ENCODE peak calls at places on chromosomes 7 and 10, in ten cellular contexts. V is transverse colon, Z is GM12865, N is NB4, W is SK-N-SH, Q is left ventricle myocardium inferior, U is coronary artery, M is K562, R is PC-3, L is stomach. S is an unnamed sample.

GRCh38 chr7:92631067-92631829 is 41.1 kb upstream of the FAM133B start:
- DNase-seq in V (no peak), Z (peak; percentile 72), N (peak; percentile 17), W (no peak), Q (no peak), U (no peak), M (peak; percentile 25), R (no peak), L (no peak), S (no peak)

GRCh38 chr7:54252256-54253035 is 289.7 kb upstream of the VSTM2A start:
- DNase-seq in V (no peak), Z (no peak), N (no peak), W (no peak), Q (no peak), U (no peak), M (no peak), R (peak; percentile 51), L (no peak), S (no peak)

GRCh38 chr7:136056827-136057226 is 79.7 kb upstream of the MTPN start:
- DNase-seq in V (no peak), Z (no peak), N (no peak), W (no peak), Q (no peak), U (no peak), M (no peak), R (no peak), L (no peak), S (no peak)

GRCh38 chr7:132122901-132123300 is 453.4 kb downstream of the PLXNA4 start:
- DNase-seq in V (no peak), Z (no peak), N (no peak), W (no peak), Q (no peak), U (no peak), M (no peak), R (no peak), L (no peak), S (no peak)

GRCh38 chr10:70737977-70738376 is 47.2 kb downstream of the TBATA start:
- DNase-seq in V (no peak), Z (no peak), N (no peak), W (no peak), Q (no peak), U (no peak), M (no peak), R (no peak), L (no peak), S (no peak)

GRCh38 chr10:85515316-85515715 is 851.3 kb downstream of the GRID1 start:
- DNase-seq in V (no peak), Z (no peak), N (no peak), W (no peak), Q (no peak), U (no peak), M (no peak), R (no peak), L (no peak), S (no peak)

GRCh38 chr10:131200856-131201470 is 110.6 kb downstream of the TCERG1L start:
- DNase-seq in V (no peak), Z (no peak), N (no peak), W (no peak), Q (no peak), U (peak; percentile 47), M (no peak), R (no peak), L (peak; percentile 17), S (no peak)

GRCh38 chr7:135855836-135856235 is 107.2 kb upstream of the FAM180A start:
- DNase-seq in V (no peak), Z (peak; percentile 22), N (no peak), W (no peak), Q (no peak), U (no peak), M (no peak), R (peak; percentile 33), L (no peak), S (no peak)

GRCh38 chr10:124745257-124745656 is 1.1 kb upstream of the FAM53B start:
- DNase-seq in V (no peak), Z (no peak), N (no peak), W (no peak), Q (no peak), U (no peak), M (no peak), R (no peak), L (no peak), S (no peak)

GRCh38 chr7:158244430-158244829 is 343.2 kb downstream of the PTPRN2 start:
- DNase-seq in V (no peak), Z (no peak), N (no peak), W (no peak), Q (no peak), U (no peak), M (no peak), R (no peak), L (no peak), S (no peak)

GRCh38 chr7:151316896-151317295 is 24.7 kb upstream of the NUB1 start:
- DNase-seq in V (no peak), Z (no peak), N (no peak), W (no peak), Q (no peak), U (peak; percentile 54), M (no peak), R (no peak), L (no peak), S (no peak)

GRCh38 chr10:65320256-65321026 is 1605.4 kb upstream of the LRRTM3 start:
- DNase-seq in V (no peak), Z (no peak), N (no peak), W (no peak), Q (no peak), U (no peak), M (no peak), R (no peak), L (no peak), S (no peak)
- TF ChIP-seq CTCF in V (no peak), Z (no peak), N (no peak), W (no peak), Q (no peak), U (no peak), M (no peak), R (no peak), L (no peak), S (no peak)

GRCh38 chr7:70587739-70588138 is 544.2 kb upstream of the GALNT17 start:
- DNase-seq in V (peak; percentile 35), Z (no peak), N (no peak), W (no peak), Q (no peak), U (no peak), M (no peak), R (no peak), L (no peak), S (no peak)

GRCh38 chr7:70582921-70583895 is 548.7 kb upstream of the GALNT17 start:
- DNase-seq in V (no peak), Z (no peak), N (no peak), W (peak; percentile 67), Q (no peak), U (no peak), M (no peak), R (no peak), L (no peak), S (no peak)

GRCh38 chr7:70586822-70587221 is 545.1 kb upstream of the GALNT17 start:
- DNase-seq in V (no peak), Z (no peak), N (no peak), W (no peak), Q (no peak), U (no peak), M (no peak), R (no peak), L (no peak), S (no peak)

GRCh38 chr7:70583965-70584883 is 547.7 kb upstream of the GALNT17 start:
- DNase-seq in V (no peak), Z (no peak), N (no peak), W (peak; percentile 70), Q (no peak), U (no peak), M (peak; percentile 24), R (no peak), L (peak; percentile 38), S (no peak)

GRCh38 chr7:70585071-70585470 is 546.9 kb upstream of the GALNT17 start:
- DNase-seq in V (no peak), Z (peak; percentile 13), N (no peak), W (peak; percentile 66), Q (no peak), U (no peak), M (peak; percentile 18), R (no peak), L (no peak), S (no peak)
- TF ChIP-seq CTCF in V (no peak), Z (no peak), N (no peak), W (peak; percentile 29), Q (no peak), U (no peak), M (peak; percentile 29), R (no peak), L (no peak), S (no peak)

GRCh38 chr10:97280783-97281182 is 11.7 kb downstream of the ARHGAP19 start:
- DNase-seq in V (no peak), Z (no peak), N (no peak), W (no peak), Q (no peak), U (no peak), M (no peak), R (no peak), L (no peak), S (no peak)

GRCh38 chr10:97277551-97277950 is 14.9 kb downstream of the ARHGAP19 start:
- DNase-seq in V (no peak), Z (peak; percentile 8), N (no peak), W (no peak), Q (no peak), U (no peak), M (no peak), R (no peak), L (no peak), S (no peak)

GRCh38 chr10:97279121-97279815 is 13.2 kb downstream of the ARHGAP19 start:
- DNase-seq in V (peak; percentile 27), Z (no peak), N (peak; percentile 91), W (no peak), Q (no peak), U (no peak), M (no peak), R (peak; percentile 6), L (no peak), S (no peak)

GRCh38 chr10:97274828-97275227 is 17.6 kb downstream of the ARHGAP19 start:
- DNase-seq in V (no peak), Z (peak; percentile 24), N (no peak), W (no peak), Q (no peak), U (no peak), M (no peak), R (no peak), L (no peak), S (no peak)

DNA sequence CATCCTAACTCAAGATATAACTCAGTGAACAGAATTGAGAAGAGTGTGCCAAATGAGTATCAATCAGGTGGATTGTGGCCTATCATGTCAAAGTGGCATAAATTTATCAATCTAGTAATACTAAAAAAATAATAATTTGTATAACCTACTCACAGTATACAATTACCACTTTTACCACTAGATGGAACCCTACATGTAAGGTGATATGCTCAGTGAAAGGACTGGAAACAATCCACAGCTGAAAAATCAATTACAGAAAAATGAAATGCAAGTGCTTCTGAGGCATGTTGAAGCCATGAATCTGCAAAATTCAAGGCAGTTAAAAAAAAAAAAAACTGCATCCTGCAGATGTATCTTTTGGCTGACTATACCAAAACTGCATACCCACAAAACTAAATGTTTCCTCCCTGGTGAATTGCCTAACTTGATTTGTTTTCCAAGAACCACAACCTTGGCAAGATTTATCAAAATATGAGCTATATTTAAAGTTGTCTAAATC is 13.9 kb downstream of the ARHGAP19 start:
- DNase-seq in V (no peak), Z (peak; percentile 57), N (peak; percentile 92), W (peak; percentile 61), Q (no peak), U (no peak), M (peak; percentile 18), R (peak; percentile 68), L (no peak), S (no peak)
- TF ChIP-seq CTCF in V (peak; percentile 68), Z (peak; percentile 53), N (peak; percentile 42), W (peak; percentile 79), Q (peak; percentile 79), U (peak; percentile 64), M (peak; percentile 39), R (peak; percentile 63), L (peak; percentile 57), S (peak; percentile 71)

GRCh38 chr7:6271091-6271658 is 1.2 kb downstream of the CYTH3 start:
- DNase-seq in V (peak; percentile 62), Z (no peak), N (peak; percentile 49), W (peak; percentile 79), Q (peak; percentile 53), U (peak; percentile 85), M (no peak), R (peak; percentile 68), L (peak; percentile 55), S (peak; percentile 31)
- TF ChIP-seq CTCF in V (peak; percentile 49), Z (no peak), N (no peak), W (peak; percentile 60), Q (peak; percentile 71), U (peak; percentile 49), M (peak; percentile 22), R (peak; percentile 43), L (peak; percentile 30), S (no peak)